ENCODE peak calls at places on chromosomes 12 and 14, in nine cellular contexts. B is right lobe of liver, E is progenitor cell of endocrine pancreas, C is cardiac fibroblast, Q is HFFc6, R is GM13977, M is colonic mucosa, S is astrocyte, J is Panc1. Y is an unnamed sample.

GRCh38 chr12:20144341-20144740 is 224.0 kb upstream of the PDE3A start:
- DNase-seq in B (no peak), E (no peak), C (no peak), Q (no peak), R (peak), M (no peak), S (no peak), J (no peak), Y (no peak)

GRCh38 chr12:22658214-22658613 is 33.2 kb downstream of the ETNK1 start:
- DNase-seq in B (no peak), E (no peak), C (peak), Q (peak), R (no peak), M (no peak), S (peak), J (no peak), Y (no peak)

GRCh38 chr12:132079190-132079589 is 64.9 kb downstream of the DDX51 start:
- DNase-seq in B (no peak), E (no peak), C (no peak), Q (no peak), R (no peak), M (no peak), S (no peak), J (no peak), Y (no peak)

GRCh38 chr12:62977419-62977818 is 42.5 kb upstream of the PPM1H start:
- DNase-seq in B (no peak), E (no peak), C (no peak), Q (peak), R (no peak), M (no peak), S (peak), J (no peak), Y (no peak)

GRCh38 chr12:114611145-114612018 is 72.6 kb downstream of the TBX3 start:
- DNase-seq in B (peak), E (no peak), C (no peak), Q (no peak), R (no peak), M (peak), S (no peak), J (no peak), Y (no peak)

GRCh38 chr14:53209370-53209769 is 56.2 kb upstream of the DDHD1 start:
- DNase-seq in B (no peak), E (no peak), C (peak), Q (no peak), R (no peak), M (no peak), S (no peak), J (no peak), Y (no peak)

GRCh38 chr12:1776139-1776975 is 44.0 kb upstream of the LRTM2 start:
- DNase-seq in B (no peak), E (no peak), C (peak), Q (peak), R (no peak), M (no peak), S (peak), J (no peak), Y (no peak)

GRCh38 chr12:131098178-131098981 is 144.7 kb downstream of the ADGRD1 start:
- DNase-seq in B (peak), E (no peak), C (no peak), Q (no peak), R (no peak), M (no peak), S (no peak), J (no peak), Y (peak)

GRCh38 chr14:55739967-55740707 is 160.1 kb downstream of the KTN1 start:
- DNase-seq in B (no peak), E (no peak), C (peak), Q (no peak), R (no peak), M (no peak), S (no peak), J (no peak), Y (no peak)

GRCh38 chr12:45464699-45465098 is 248.8 kb downstream of the ANO6 start:
- DNase-seq in B (no peak), E (no peak), C (peak), Q (no peak), R (no peak), M (no peak), S (no peak), J (no peak), Y (no peak)

GRCh38 chr14:32576088-32576795 is 247.1 kb downstream of the AKAP6 start:
- DNase-seq in B (peak), E (peak), C (peak), Q (peak), R (peak), M (peak), S (peak), J (peak), Y (no peak)

DNA sequence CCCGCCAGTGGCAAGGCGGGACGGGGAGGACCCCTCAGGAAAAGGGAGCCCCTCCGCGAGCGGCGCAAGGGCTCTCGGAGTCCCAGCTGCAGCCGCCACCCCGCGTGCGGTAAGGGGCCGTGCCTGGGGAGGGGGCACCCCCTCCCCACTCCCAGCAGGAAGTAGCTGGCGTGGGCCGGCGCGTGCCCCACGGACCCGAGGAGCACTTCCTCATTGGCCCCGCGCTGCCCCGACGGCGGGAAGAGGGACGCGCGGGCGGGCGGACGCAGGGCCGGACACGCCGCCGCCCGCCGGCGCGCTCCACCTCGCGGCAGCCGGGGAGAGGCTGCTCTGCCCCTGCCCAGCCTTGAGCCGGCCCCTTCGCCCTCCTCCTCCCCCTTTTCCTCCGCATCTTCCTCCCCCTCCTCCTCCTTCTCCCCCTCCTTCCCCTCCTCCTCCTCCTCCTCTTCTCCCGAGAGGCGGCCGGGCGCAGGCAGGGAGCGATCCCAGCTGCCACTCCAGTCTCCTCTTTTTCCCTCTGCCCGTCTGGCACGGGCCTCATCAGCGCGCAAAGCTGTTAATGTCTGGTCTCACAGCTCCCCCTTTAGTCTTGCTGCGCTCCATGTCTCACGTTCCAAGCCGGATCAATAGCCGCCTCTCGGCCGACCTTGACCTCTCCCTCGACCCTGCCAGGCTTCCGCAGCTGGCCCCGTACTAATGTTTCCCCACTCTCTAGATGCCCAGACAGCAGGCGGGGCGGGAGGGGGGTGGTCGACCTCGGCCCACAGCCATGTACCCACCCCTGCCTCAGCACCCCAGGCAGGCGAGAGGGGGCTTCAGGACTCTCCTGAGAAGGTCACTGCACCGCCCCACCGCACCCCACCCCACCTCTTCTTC is 2.6 kb upstream of the BCL11B start:
- DNase-seq in B (no peak), E (peak), C (peak), Q (peak), R (peak), M (peak), S (peak), J (no peak), Y (no peak)
- TF ChIP-seq CTCF in B (peak), E (peak), C (no peak), Q (no peak), R (peak), M (no peak), S (no peak), J (peak), Y (peak)

DNA sequence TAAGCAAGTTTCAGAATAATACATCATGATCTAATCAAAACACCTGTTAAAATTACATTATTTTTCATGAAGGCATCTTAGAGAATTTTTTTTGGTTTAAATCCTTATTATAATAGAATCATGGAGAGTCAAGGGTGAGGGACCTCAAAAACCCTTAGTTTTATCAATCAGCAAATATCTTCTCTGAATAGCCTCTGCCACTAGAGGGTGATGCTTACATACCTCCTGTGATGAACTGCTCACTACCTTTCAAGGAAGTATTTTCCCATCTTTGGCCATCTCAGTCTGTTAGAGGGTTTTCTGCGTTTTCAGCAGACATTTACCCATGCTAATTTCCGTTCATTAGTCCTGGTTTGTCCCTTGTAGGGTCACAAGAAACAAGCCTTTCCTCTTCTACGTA is 200.2 kb downstream of the TRHDE start:
- DNase-seq in B (no peak), E (no peak), C (no peak), Q (no peak), R (no peak), M (no peak), S (no peak), J (no peak), Y (no peak)
- TF ChIP-seq CTCF in B (no peak), E (no peak), C (no peak), Q (peak), R (no peak), M (no peak), S (no peak), J (peak), Y (no peak)

GRCh38 chr14:93206793-93207467 is at the start of the genes GON7 and UBR7:
- DNase-seq in B (peak), E (peak), C (peak), Q (peak), R (peak), M (peak), S (peak), J (peak), Y (peak)
- TF ChIP-seq CTCF in B (peak), E (no peak), C (no peak), Q (peak), R (peak), M (no peak), S (no peak), J (no peak), Y (no peak)

DNA sequence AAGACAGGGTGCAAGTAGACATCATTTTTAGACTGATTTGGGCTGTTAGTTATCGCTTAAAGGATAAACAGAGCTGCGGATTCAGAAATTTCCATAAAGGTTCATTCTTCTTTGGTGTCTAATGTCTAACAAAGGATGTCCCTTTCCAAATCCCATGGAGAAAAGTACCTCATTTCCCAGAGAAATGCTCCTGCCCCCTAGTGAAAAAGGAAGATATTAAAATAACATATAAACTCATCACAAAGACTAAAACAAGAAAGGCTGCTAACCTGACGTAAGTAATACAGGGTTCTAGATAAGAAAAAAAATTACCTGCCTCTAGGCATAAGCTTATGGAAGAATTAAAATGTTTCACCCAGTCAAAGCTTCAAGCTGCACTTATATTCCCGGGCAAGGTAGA is 22.8 kb downstream of the ARMH4 start:
- DNase-seq in B (no peak), E (no peak), C (no peak), Q (no peak), R (no peak), M (no peak), S (no peak), J (no peak), Y (no peak)
- TF ChIP-seq CTCF in B (peak), E (peak), C (peak), Q (peak), R (no peak), M (no peak), S (no peak), J (peak), Y (peak)

GRCh38 chr12:6375269-6376078 is at the start of gene SCNN1A:
- DNase-seq in B (peak), E (no peak), C (no peak), Q (no peak), R (no peak), M (peak), S (no peak), J (no peak), Y (no peak)

GRCh38 chr12:6376965-6377666 is 1.8 kb upstream of the SCNN1A start:
- DNase-seq in B (no peak), E (no peak), C (no peak), Q (no peak), R (no peak), M (no peak), S (no peak), J (no peak), Y (no peak)

GRCh38 chr12:6374781-6375150 is 597 bp downstream of the SCNN1A start:
- DNase-seq in B (no peak), E (no peak), C (no peak), Q (no peak), R (no peak), M (no peak), S (no peak), J (no peak), Y (no peak)

GRCh38 chr12:6377667-6377994 is 2.3 kb upstream of the SCNN1A start:
- DNase-seq in B (peak), E (no peak), C (peak), Q (no peak), R (no peak), M (peak), S (no peak), J (no peak), Y (no peak)

GRCh38 chr12:6376079-6376941 is 947 bp upstream of the SCNN1A start:
- DNase-seq in B (no peak), E (no peak), C (peak), Q (peak), R (no peak), M (peak), S (peak), J (no peak), Y (no peak)
- TF ChIP-seq CTCF in B (peak), E (peak), C (peak), Q (peak), R (no peak), M (peak), S (peak), J (no peak), Y (peak)

DNA sequence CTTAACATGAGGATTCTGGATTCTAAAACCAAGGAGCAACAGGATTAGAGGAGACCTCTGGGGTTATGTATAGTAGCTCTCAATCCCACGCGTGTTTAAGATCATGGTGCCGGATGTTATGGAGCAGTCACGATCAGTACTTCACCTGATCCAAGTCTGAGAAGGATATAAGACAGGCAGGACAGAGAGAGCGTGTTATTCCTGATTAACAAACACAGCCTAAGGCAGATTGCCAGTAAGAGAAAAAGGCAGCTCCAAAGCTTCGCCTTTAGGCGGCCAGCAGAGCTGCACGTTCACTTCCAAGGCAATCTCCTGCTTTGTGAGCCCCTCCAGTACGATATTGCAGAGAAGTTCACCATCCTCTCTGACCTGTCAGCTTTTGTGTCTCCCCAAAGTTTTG is 5.5 kb downstream of the SETD3 start:
- DNase-seq in B (no peak), E (no peak), C (peak), Q (no peak), R (no peak), M (no peak), S (no peak), J (no peak), Y (no peak)
- TF ChIP-seq CTCF in B (no peak), E (no peak), C (peak), Q (no peak), R (no peak), M (no peak), S (no peak), J (no peak), Y (no peak)

Y was measured in chondrocyte.